ENCODE peak calls at places on chromosomes 4 and X, in nine cellular contexts. O, P, X, R, V, G, F, H and Z are unnamed samples.

GRCh38 chr4:52248836-52249235 is 197.7 kb downstream of the SPATA18 start:
- DNase-seq in O (no peak), P (no peak), X (peak), R (no peak), V (no peak), G (no peak), F (no peak), H (no peak), Z (peak)

GRCh38 chr4:7041851-7042696 is 1.1 kb upstream of the TADA2B start:
- DNase-seq in O (peak), P (peak), X (peak), R (peak), V (peak), G (no peak), F (peak), H (peak), Z (peak)

GRCh38 chr4:110631582-110632505 is 9.0 kb upstream of the PITX2 start:
- DNase-seq in O (peak), P (peak), X (peak), R (peak), V (peak), G (no peak), F (peak), H (peak), Z (peak)

GRCh38 chr4:139241086-139241783 is 38.8 kb downstream of the MGARP start:
- DNase-seq in O (no peak), P (no peak), X (no peak), R (no peak), V (no peak), G (no peak), F (no peak), H (no peak), Z (no peak)

GRCh38 chrX:101219116-101219839 is at the start of gene DRP2:
- DNase-seq in O (peak), P (no peak), X (peak), R (no peak), V (no peak), G (no peak), F (no peak), H (no peak), Z (peak)

GRCh38 chr4:95428216-95429085 is 120.3 kb downstream of the UNC5C start:
- DNase-seq in O (no peak), P (no peak), X (no peak), R (no peak), V (no peak), G (no peak), F (no peak), H (no peak), Z (no peak)

GRCh38 chr4:137861682-137862081 is 329.4 kb upstream of the PCDH18 start:
- DNase-seq in O (no peak), P (no peak), X (peak), R (no peak), V (no peak), G (no peak), F (no peak), H (no peak), Z (peak)

GRCh38 chr4:116724249-116724648 is 361.1 kb downstream of the TRAM1L1 start:
- DNase-seq in O (no peak), P (no peak), X (no peak), R (no peak), V (no peak), G (no peak), F (no peak), H (no peak), Z (no peak)

GRCh38 chrX:72295745-72296144 is 10.0 kb downstream of the CITED1 start:
- DNase-seq in O (no peak), P (no peak), X (no peak), R (no peak), V (no peak), G (no peak), F (no peak), H (no peak), Z (no peak)

GRCh38 chrX:125532411-125533089 is 212.9 kb downstream of the TEX13C start:
- DNase-seq in O (no peak), P (no peak), X (no peak), R (peak), V (no peak), G (no peak), F (no peak), H (no peak), Z (no peak)

GRCh38 chr4:83331959-83332358 is 2.7 kb downstream of the HPSE start:
- DNase-seq in O (no peak), P (no peak), X (no peak), R (no peak), V (no peak), G (no peak), F (no peak), H (no peak), Z (no peak)

GRCh38 chr4:3305610-3306371 is 13.0 kb downstream of the RGS12 start:
- DNase-seq in O (peak), P (peak), X (no peak), R (peak), V (peak), G (no peak), F (peak), H (no peak), Z (no peak)

GRCh38 chr4:55177461-55177860 is 52.1 kb upstream of the KDR start:
- DNase-seq in O (no peak), P (no peak), X (no peak), R (no peak), V (no peak), G (no peak), F (no peak), H (no peak), Z (no peak)

GRCh38 chrX:109934935-109935334 is 68.0 kb upstream of the TMEM164 start:
- DNase-seq in O (peak), P (no peak), X (peak), R (no peak), V (no peak), G (no peak), F (no peak), H (no peak), Z (no peak)

GRCh38 chr4:3399277-3400194 is 42.2 kb upstream of the HGFAC start:
- DNase-seq in O (peak), P (no peak), X (peak), R (no peak), V (no peak), G (no peak), F (no peak), H (peak), Z (no peak)

GRCh38 chr4:47383829-47384427 is 79.6 kb downstream of the COMMD8 start:
- DNase-seq in O (peak), P (no peak), X (peak), R (no peak), V (no peak), G (no peak), F (no peak), H (no peak), Z (peak)

GRCh38 chr4:162409048-162409447 is 245.2 kb upstream of the FSTL5 start:
- DNase-seq in O (no peak), P (no peak), X (no peak), R (no peak), V (no peak), G (no peak), F (no peak), H (no peak), Z (no peak)

GRCh38 chr4:70508801-70509200 is 9.6 kb upstream of the AMTN start:
- DNase-seq in O (no peak), P (no peak), X (no peak), R (no peak), V (no peak), G (no peak), F (no peak), H (no peak), Z (no peak)

GRCh38 chrX:153057281-153057680 is 1.0 kb downstream of the PNMA3 start:
- DNase-seq in O (no peak), P (no peak), X (no peak), R (no peak), V (no peak), G (no peak), F (no peak), H (no peak), Z (no peak)

GRCh38 chr4:4320528-4320927 is 30.5 kb downstream of the ZBTB49 start:
- DNase-seq in O (no peak), P (peak), X (no peak), R (no peak), V (peak), G (no peak), F (no peak), H (no peak), Z (no peak)

GRCh38 chrX:154074199-154074598 is 23.3 kb downstream of the MECP2 start:
- DNase-seq in O (peak), P (no peak), X (peak), R (no peak), V (no peak), G (no peak), F (no peak), H (no peak), Z (peak)

GRCh38 chr4:109078724-109079123 is 223.7 kb downstream of the COL25A1 start:
- DNase-seq in O (peak), P (no peak), X (no peak), R (no peak), V (no peak), G (no peak), F (no peak), H (no peak), Z (no peak)

GRCh38 chr4:158299459-158300007 is 89.2 kb downstream of the TMEM144 start:
- DNase-seq in O (no peak), P (no peak), X (no peak), R (no peak), V (no peak), G (no peak), F (no peak), H (no peak), Z (no peak)

GRCh38 chr4:8537041-8537461 is 43.1 kb upstream of the GPR78 start:
- DNase-seq in O (peak), P (peak), X (peak), R (no peak), V (no peak), G (no peak), F (peak), H (peak), Z (peak)
- H3K27ac ChIP-seq in O (no peak), P (no peak), X (peak), R (no peak), V (no peak), G (no peak), F (no peak), H (no peak), Z (peak)

DNA sequence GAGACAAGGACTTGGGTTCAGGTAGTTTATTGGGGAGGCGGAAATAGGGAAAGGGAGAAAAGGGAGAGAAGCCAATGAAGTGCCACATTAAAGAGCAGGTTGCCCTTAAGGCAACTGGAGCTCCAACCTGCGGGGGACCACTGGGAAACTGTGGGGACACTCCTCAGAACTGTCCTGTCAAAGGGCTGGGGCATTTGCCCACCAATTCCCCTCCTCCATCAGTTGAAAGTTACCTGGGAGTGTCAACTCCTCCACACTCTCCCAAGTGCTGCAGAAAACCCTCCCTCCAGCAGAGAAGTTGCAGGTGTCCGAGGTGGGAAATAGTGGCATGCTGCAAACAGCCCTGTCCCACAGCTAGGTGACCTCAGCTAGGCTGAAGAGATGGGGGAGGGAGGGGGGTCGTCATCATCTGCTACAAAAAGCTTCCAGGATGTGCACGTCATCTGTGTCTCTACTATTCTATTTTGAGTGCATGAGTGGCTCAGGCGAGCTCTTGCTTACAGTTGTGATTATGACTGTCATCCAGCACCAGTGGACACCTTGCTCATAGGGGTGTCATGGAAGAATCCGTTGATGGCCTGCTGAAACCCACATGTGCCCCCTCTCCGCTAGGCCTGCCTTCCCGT is 41.5 kb upstream of the XPNPEP2 start:
- DNase-seq in O (no peak), P (no peak), X (peak), R (no peak), V (no peak), G (no peak), F (no peak), H (no peak), Z (no peak)
- H3K27ac ChIP-seq in O (no peak), P (no peak), X (peak), R (peak), V (no peak), G (no peak), F (no peak), H (no peak), Z (no peak)

GRCh38 chr4:185654311-185654710 is 119.0 kb upstream of the PDLIM3 start:
- DNase-seq in O (no peak), P (no peak), X (peak), R (no peak), V (no peak), G (no peak), F (no peak), H (no peak), Z (no peak)

GRCh38 chr4:185657699-185658098 is 122.4 kb upstream of the PDLIM3 start:
- DNase-seq in O (no peak), P (no peak), X (no peak), R (no peak), V (no peak), G (no peak), F (no peak), H (no peak), Z (no peak)

GRCh38 chr4:185657191-185657590 is 121.9 kb upstream of the PDLIM3 start:
- DNase-seq in O (no peak), P (no peak), X (no peak), R (peak), V (no peak), G (no peak), F (no peak), H (no peak), Z (no peak)

GRCh38 chr4:185656467-185656890 is 121.2 kb upstream of the PDLIM3 start:
- DNase-seq in O (peak), P (peak), X (peak), R (peak), V (peak), G (no peak), F (no peak), H (no peak), Z (no peak)

DNA sequence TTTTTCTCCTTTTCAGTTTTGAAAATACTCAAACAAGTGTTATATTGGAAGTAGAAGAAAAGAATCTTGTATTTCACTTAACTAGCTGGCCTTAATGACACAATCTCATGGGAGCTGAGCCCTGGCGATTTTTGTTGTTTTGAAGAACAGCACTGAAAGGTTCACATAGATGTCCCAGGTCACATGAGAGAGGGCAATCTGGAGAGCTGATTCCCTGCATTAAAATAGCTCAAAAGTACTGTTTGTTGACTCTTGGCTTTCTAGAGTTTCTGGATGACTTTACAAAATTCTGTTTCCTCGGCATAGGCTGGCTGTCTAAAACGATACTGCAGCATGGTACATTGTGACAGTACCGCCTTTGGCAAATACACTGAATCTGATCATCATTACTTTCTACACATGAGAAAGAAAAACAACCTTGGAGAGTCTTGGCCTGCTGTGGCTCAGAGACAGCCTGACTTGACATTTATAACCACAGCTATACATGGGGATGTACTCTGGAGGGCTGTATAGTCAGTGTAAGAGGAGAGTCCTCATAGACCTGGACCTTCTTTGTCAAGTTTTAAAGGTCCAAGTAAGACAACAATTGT is 119.8 kb upstream of the PDLIM3 start:
- DNase-seq in O (no peak), P (no peak), X (no peak), R (no peak), V (no peak), G (no peak), F (no peak), H (no peak), Z (no peak)
- H3K27ac ChIP-seq in O (no peak), P (peak), X (no peak), R (peak), V (no peak), G (no peak), F (peak), H (peak), Z (no peak)

GRCh38 chr4:40586034-40586433 is 43.6 kb downstream of the RBM47 start:
- DNase-seq in O (peak), P (no peak), X (no peak), R (no peak), V (no peak), G (no peak), F (no peak), H (no peak), Z (no peak)
- H3K27ac ChIP-seq in O (no peak), P (no peak), X (no peak), R (no peak), V (no peak), G (no peak), F (no peak), H (no peak), Z (no peak)